ENCODE peak calls at places on chromosome 17, in ten cellular contexts. A is Calu3; L is RKO; Y is NCI-H748 treated with DMSO at 0.1 percent for 48 hours; Q is WERI-Rb-1; E is activated CD4-positive, alpha-beta T cell treated with anti-CD3 and anti-CD28 coated beads, Interleukin-2, amount 50 U/mL, for 4 hours; M is CD8-positive, alpha-beta T cell; X is Kasumi-1; D is GDM1; Z is NCI-H1105. K is an unnamed sample.

GRCh38 chr17:78673395-78673794 is 96.2 kb upstream of the DNAH17 start:
- DNase-seq in A (no peak), L (no peak), Y (no peak), Q (no peak), E (no peak), M (no peak), X (no peak), D (no peak), Z (no peak), K (no peak)

GRCh38 chr17:63247706-63248105 is 198.4 kb downstream of the CYB561 start:
- DNase-seq in A (no peak), L (no peak), Y (no peak), Q (no peak), E (no peak), M (no peak), X (no peak), D (no peak), Z (no peak), K (no peak)

GRCh38 chr17:76881408-76881807 is 13.2 kb downstream of the MGAT5B start:
- DNase-seq in A (no peak), L (no peak), Y (no peak), Q (no peak), E (no peak), M (no peak), X (no peak), D (no peak), Z (no peak), K (no peak)

GRCh38 chr17:69267219-69267618 is 38.6 kb upstream of the ABCA10 start:
- DNase-seq in A (no peak), L (no peak), Y (no peak), Q (no peak), E (no peak), M (no peak), X (no peak), D (no peak), Z (no peak), K (no peak)

GRCh38 chr17:77941004-77941403 is 17.5 kb upstream of the TNRC6C start:
- DNase-seq in A (no peak), L (no peak), Y (no peak), Q (no peak), E (no peak), M (no peak), X (no peak), D (no peak), Z (no peak), K (no peak)

GRCh38 chr17:78525511-78526160 is 51.6 kb downstream of the DNAH17 start:
- DNase-seq in A (no peak), L (no peak), Y (no peak), Q (no peak), E (no peak), M (no peak), X (no peak), D (no peak), Z (no peak), K (no peak)

GRCh38 chr17:40495140-40495539 is 6.3 kb downstream of the TNS4 start:
- DNase-seq in A (no peak), L (no peak), Y (no peak), Q (no peak), E (no peak), M (no peak), X (no peak), D (no peak), Z (no peak), K (no peak)

GRCh38 chr17:19641687-19642372 is 6.7 kb upstream of the ALDH3A2 start:
- DNase-seq in A (no peak), L (no peak), Y (no peak), Q (no peak), E (no peak), M (no peak), X (no peak), D (no peak), Z (no peak), K (no peak)

GRCh38 chr17:48728232-48729231 is at the start of gene HOXB13:
- DNase-seq in A (peak; percentile 70), L (peak; percentile 83), Y (peak; percentile 20), Q (peak; percentile 75), E (no peak), M (peak; percentile 43), X (no peak), D (no peak), Z (peak; percentile 67), K (no peak)

GRCh38 chr17:78384479-78385175 is 6.2 kb downstream of the PGS1 start:
- DNase-seq in A (no peak), L (no peak), Y (no peak), Q (no peak), E (no peak), M (no peak), X (peak; percentile 81), D (no peak), Z (no peak), K (no peak)

GRCh38 chr17:65799454-65799853 is 238.0 kb upstream of the AXIN2 start:
- DNase-seq in A (no peak), L (no peak), Y (no peak), Q (no peak), E (no peak), M (no peak), X (no peak), D (no peak), Z (no peak), K (no peak)

GRCh38 chr17:28471531-28472342 is 1.7 kb upstream of the SLC13A2 start:
- DNase-seq in A (no peak), L (no peak), Y (no peak), Q (no peak), E (no peak), M (no peak), X (no peak), D (no peak), Z (no peak), K (no peak)

GRCh38 chr17:72554508-72554907 is 433.7 kb downstream of the SOX9 start:
- DNase-seq in A (no peak), L (no peak), Y (no peak), Q (no peak), E (no peak), M (no peak), X (no peak), D (no peak), Z (no peak), K (no peak)

GRCh38 chr17:38982858-38983746 is 15.9 kb upstream of the FBXO47 start:
- DNase-seq in A (peak; percentile 85), L (peak; percentile 72), Y (peak; percentile 63), Q (peak; percentile 49), E (peak; percentile 19), M (peak; percentile 55), X (peak; percentile 88), D (peak; percentile 39), Z (peak; percentile 56), K (no peak)

GRCh38 chr17:73740370-73740769 is 96.1 kb upstream of the SDK2 start:
- DNase-seq in A (no peak), L (no peak), Y (no peak), Q (no peak), E (no peak), M (no peak), X (no peak), D (no peak), Z (no peak), K (no peak)

GRCh38 chr17:77610980-77611641 is 347.4 kb upstream of the TNRC6C start:
- DNase-seq in A (no peak), L (no peak), Y (no peak), Q (peak; percentile 4), E (no peak), M (no peak), X (no peak), D (no peak), Z (no peak), K (no peak)

GRCh38 chr17:82017612-82018151 is 5.0 kb downstream of the CENPX start:
- DNase-seq in A (no peak), L (no peak), Y (no peak), Q (no peak), E (no peak), M (no peak), X (no peak), D (no peak), Z (no peak), K (no peak)

GRCh38 chr17:2295575-2295974 is 8.0 kb downstream of the SMG6 start:
- DNase-seq in A (no peak), L (no peak), Y (no peak), Q (no peak), E (no peak), M (no peak), X (no peak), D (no peak), Z (no peak), K (no peak)

GRCh38 chr17:29283496-29283895 is 10.5 kb downstream of the NUFIP2 start:
- DNase-seq in A (no peak), L (peak; percentile 32), Y (no peak), Q (no peak), E (no peak), M (no peak), X (peak; percentile 33), D (no peak), Z (no peak), K (no peak)

GRCh38 chr17:49849711-49850610 is 2.1 kb upstream of the TAC4 start:
- DNase-seq in A (no peak), L (no peak), Y (no peak), Q (no peak), E (no peak), M (no peak), X (no peak), D (no peak), Z (no peak), K (no peak)

GRCh38 chr17:39092672-39093250 is 58.7 kb downstream of the PLXDC1 start:
- DNase-seq in A (no peak), L (no peak), Y (no peak), Q (no peak), E (no peak), M (peak; percentile 16), X (peak; percentile 56), D (no peak), Z (no peak), K (no peak)

GRCh38 chr17:72139213-72139612 is 18.4 kb downstream of the SOX9 start:
- DNase-seq in A (no peak), L (no peak), Y (no peak), Q (no peak), E (no peak), M (no peak), X (no peak), D (no peak), Z (no peak), K (no peak)

GRCh38 chr17:13419676-13420075 is 182.1 kb downstream of the HS3ST3A1 start:
- DNase-seq in A (no peak), L (no peak), Y (no peak), Q (no peak), E (no peak), M (no peak), X (peak; percentile 3), D (no peak), Z (no peak), K (no peak)